ENCODE peak calls at places on chromosomes 5 and 9, in eight cellular contexts. L is Panc1, P is PC-3, K is foreskin fibroblast, S is fibroblast of lung, V is stomach, W is tibial artery, Q is heart left ventricle. G is an unnamed sample.
A peak's percentile ranks its signal among the peaks of the same experiment; 100 is the strongest.

GRCh38 chr5:115962565-115963402 is 509 bp downstream of the LVRN start:
- DNase-seq in K (no peak), S (peak; percentile 22), Q (peak; percentile 40), P (no peak), V (no peak), W (no peak), L (no peak), G (no peak)

GRCh38 chr5:86565197-86565789 is 52.4 kb upstream of the COX7C start:
- DNase-seq in W (no peak), L (no peak), P (no peak), Q (no peak), S (no peak), K (no peak), V (no peak), G (no peak)

GRCh38 chr9:96232539-96233241 is 69.3 kb downstream of the HSD17B3 start:
- DNase-seq in W (peak; percentile 78), Q (peak; percentile 76), K (peak; percentile 38), L (no peak), V (no peak), P (peak; percentile 61), S (peak; percentile 91), G (no peak)

GRCh38 chr5:120479066-120479465 is 15.0 kb downstream of the PRR16 start:
- DNase-seq in P (no peak), V (no peak), S (peak; percentile 54), W (no peak), L (no peak), K (peak; percentile 30), Q (no peak), G (no peak)

GRCh38 chr9:134189167-134189474 is 24.8 kb upstream of the RNU6ATAC start:
- DNase-seq in V (no peak), Q (peak; percentile 13), P (no peak), W (peak; percentile 9), K (no peak), S (no peak), L (no peak), G (no peak)

GRCh38 chr9:113912816-113913215 is 36.7 kb downstream of the ZNF618 start:
- DNase-seq in L (no peak), W (no peak), V (no peak), Q (no peak), S (peak; percentile 25), K (no peak), P (no peak), G (no peak)

GRCh38 chr9:137619240-137620090 is 660 bp downstream of the EHMT1 start:
- DNase-seq in P (peak; percentile 39), W (no peak), S (peak; percentile 55), L (no peak), K (no peak), Q (no peak), V (peak; percentile 42), G (no peak)

GRCh38 chr9:93261281-93261680 is 77.3 kb downstream of the WNK2 start:
- DNase-seq in Q (no peak), P (no peak), V (peak; percentile 25), K (no peak), L (no peak), S (no peak), W (no peak), G (no peak)

GRCh38 chr9:94649100-94649855 is 10.0 kb upstream of the FBP1 start:
- DNase-seq in L (no peak), W (no peak), V (no peak), P (peak; percentile 94), S (peak; percentile 36), Q (no peak), K (no peak), G (no peak)

GRCh38 chr9:35518981-35519679 is 29.2 kb downstream of the RUSC2 start:
- DNase-seq in K (peak; percentile 32), S (peak; percentile 13), W (no peak), P (peak; percentile 70), Q (no peak), L (no peak), V (no peak), G (peak; percentile 72)

GRCh38 chr9:33463151-33463550 is 10.6 kb downstream of the NOL6 start:
- DNase-seq in P (no peak), K (no peak), V (no peak), W (no peak), S (no peak), Q (no peak), L (no peak), G (no peak)

GRCh38 chr5:150429410-150429873 is 16.7 kb upstream of the CD74 start:
- DNase-seq in V (no peak), L (no peak), P (no peak), Q (no peak), W (no peak), S (no peak), K (no peak), G (no peak)

GRCh38 chr5:172223901-172224873 is 30.2 kb downstream of the EFCAB9 start:
- DNase-seq in S (no peak), P (no peak), Q (no peak), K (no peak), V (no peak), L (no peak), W (no peak), G (no peak)

GRCh38 chr9:9892217-9892616 is 720.6 kb downstream of the PTPRD start:
- DNase-seq in Q (no peak), L (no peak), P (no peak), S (no peak), W (no peak), K (no peak), V (no peak), G (no peak)

GRCh38 chr9:1495684-1496083 is 445.5 kb downstream of the DMRT2 start:
- DNase-seq in P (no peak), K (no peak), W (no peak), S (no peak), L (no peak), Q (no peak), V (no peak), G (no peak)

GRCh38 chr5:178496661-178497060 is 93.5 kb downstream of the COL23A1 start:
- DNase-seq in W (no peak), Q (no peak), V (no peak), L (no peak), K (no peak), P (no peak), S (no peak), G (no peak)

GRCh38 chr5:36029914-36030313 is 36.8 kb downstream of the UGT3A2 start:
- DNase-seq in L (no peak), W (no peak), V (no peak), S (no peak), P (no peak), K (no peak), Q (no peak), G (no peak)

GRCh38 chr5:9572246-9572645 is 26.4 kb upstream of the SEMA5A start:
- DNase-seq in K (no peak), V (no peak), Q (no peak), P (no peak), W (no peak), S (no peak), L (no peak), G (no peak)
- TF ChIP-seq CTCF in K (no peak), V (no peak), Q (no peak), P (no peak), W (no peak), S (no peak), L (no peak), G (no peak)

DNA sequence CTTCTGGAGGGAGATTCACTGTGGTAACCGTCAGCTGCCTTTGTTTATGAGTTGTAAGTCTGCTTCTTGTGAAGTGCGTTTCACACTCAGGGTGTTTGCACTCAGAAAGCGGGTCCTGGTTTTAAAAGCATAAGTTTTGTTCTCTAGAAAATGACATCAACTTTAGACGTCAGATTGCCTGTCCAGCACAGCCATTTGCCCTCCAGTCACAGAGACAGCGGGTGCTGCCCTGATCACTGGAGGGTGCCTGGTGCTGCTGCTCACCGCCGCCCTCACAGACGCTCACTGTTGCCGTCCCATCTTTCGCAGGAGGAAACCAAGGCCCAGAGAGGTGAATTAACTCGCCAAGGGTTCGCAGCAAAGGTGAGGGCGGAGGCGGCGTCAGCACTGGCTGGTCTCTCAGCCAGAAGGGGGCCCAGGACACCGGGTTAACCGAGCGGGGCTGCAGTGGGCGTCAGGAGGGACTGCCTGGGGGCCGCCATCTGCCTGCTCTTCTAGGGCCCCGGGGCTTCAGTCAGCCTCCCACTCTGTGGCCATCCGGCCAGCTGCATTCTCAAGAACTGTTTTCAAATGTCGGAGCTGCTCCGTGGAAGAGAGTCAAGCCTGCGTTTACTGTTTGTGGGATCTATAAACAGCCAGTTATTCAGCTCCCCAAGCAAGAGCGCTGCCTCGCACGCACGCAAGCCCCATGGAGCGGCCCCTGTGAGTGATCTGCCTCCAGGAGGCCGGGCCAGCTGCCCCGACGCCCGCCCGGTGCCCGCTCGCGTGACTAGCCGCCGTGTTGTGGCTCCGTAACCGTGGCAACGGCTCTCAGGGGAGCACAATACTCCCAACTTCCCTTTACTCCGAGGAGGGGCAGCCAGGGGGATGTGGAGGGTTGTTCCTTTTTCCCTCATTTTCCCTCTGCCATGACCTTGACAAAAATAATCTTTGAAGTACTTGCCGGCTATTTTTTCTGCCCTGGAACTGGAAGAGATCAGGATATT is 43.4 kb upstream of the EXOC3 start:
- DNase-seq in V (peak; percentile 74), P (no peak), W (peak; percentile 79), S (peak; percentile 94), L (no peak), K (peak; percentile 98), Q (peak; percentile 91), G (no peak)
- H3K4me3 ChIP-seq in V (peak overlapping the region; percentile 11), P (no peak overlapping the region), W (peak overlapping the region; percentile 29), S (peak overlapping the region; percentile 32), L (no peak overlapping the region), K (peak overlapping the region; percentile 31), Q (no peak overlapping the region), G (no peak overlapping the region)

DNA sequence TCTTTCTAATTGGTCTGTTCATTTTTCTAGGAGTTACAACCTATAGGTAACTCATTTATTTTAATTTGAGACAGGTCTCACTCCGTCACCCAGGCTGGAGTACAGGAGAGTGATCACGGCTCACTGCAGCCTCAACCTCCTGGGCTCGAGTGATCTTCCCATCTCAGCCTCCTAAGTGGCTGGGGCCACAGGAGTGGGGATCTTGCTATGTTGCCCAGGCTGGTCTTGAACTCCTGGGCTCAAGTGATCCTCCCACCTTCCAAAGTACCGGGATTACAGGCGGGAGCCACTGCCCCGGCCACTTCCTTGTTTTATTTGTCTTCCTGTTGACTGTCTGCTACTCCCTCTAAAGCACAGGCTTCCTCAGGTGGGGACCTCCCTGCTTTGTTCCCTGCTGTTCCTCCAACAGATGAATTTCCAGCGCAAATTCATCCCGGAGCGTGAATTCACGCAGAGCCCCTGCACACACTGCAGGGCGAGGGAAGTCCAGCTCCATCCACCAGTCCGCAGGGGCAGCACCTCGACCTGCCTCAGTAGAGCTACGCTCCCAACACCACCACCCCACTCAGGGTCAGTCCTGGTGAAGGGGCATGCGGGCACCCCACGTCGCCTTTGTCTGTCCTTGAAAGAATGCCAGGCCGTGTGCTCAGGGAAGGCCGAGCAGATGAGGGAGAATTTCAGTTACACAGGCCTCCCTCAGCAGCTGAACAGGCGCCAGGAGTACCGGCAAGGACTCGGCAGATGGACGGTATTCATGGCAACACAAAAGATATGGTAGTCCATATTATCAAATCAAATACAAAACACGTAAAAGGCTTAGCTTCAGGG is 6.3 kb downstream of the QSOX2 start:
- DNase-seq in S (no peak), Q (no peak), K (no peak), V (no peak), L (no peak), P (no peak), W (no peak), G (no peak)
- TF ChIP-seq CTCF in S (no peak), Q (no peak), K (no peak), V (no peak), L (no peak), P (no peak), W (no peak), G (no peak)

DNA sequence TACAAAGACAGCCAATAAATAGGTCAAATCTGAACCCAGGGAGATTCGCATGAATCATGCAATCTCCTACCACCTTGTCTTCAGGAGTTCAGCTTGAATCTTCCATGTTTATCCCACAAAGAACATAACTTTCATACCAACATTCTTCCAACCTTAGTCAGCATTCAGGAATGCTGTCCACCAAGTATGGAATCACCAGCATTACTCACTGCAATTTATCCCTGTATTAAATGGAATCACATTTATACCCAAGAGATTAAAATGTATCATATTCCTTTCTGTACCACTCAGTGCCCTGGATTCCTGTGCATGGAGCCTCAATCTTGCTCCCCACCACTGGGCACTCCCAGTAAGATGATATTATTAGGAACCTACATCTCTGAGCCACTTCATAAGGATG is 162.6 kb downstream of the GLIS3 start:
- DNase-seq in V (no peak), L (peak; percentile 71), W (no peak), Q (no peak), P (peak; percentile 96), K (peak; percentile 93), S (peak; percentile 87), G (no peak)
- H3K4me3 ChIP-seq in V (no peak overlapping the region), L (no peak overlapping the region), W (no peak overlapping the region), Q (no peak overlapping the region), P (peak overlapping the region; percentile 58), K (no peak overlapping the region), S (no peak overlapping the region), G (no peak overlapping the region)

G was measured in LNCaP clone FGC.